ENCODE peak calls at places on chromosomes 3 and 15, in nine cellular contexts. One of them, this sample, is unnamed.

GRCh38 chr3:851098-851790 is 241.6 kb upstream of the CNTN6 start:
- DNase-seq in IMR-90: no peak
- DNase-seq in activated effector memory CD4-positive, alpha-beta T cell treated with anti-CD3 and anti-CD28 coated beads, Interleukin-2, amount 50 U/mL, for 16 hours: no peak
- DNase-seq in neural crest cell: no peak
- DNase-seq in stimulated activated CD4-positive, alpha-beta T cell treated with anti-CD3 and anti-CD28 coated beads, Interleukin-15, amount 100 ng/mL, for 1 hour: no peak
- DNase-seq in iPS-NIHi11: no peak
- DNase-seq in A172: no peak
- DNase-seq in GM13977: peak
- DNase-seq in substantia nigra: peak
- DNase-seq in this sample: no peak

GRCh38 chr3:58250093-58250707 is 12.6 kb downstream of the ABHD6 start:
- DNase-seq in iPS-NIHi11: no peak
- DNase-seq in stimulated activated CD4-positive, alpha-beta T cell treated with anti-CD3 and anti-CD28 coated beads, Interleukin-15, amount 100 ng/mL, for 1 hour: no peak
- DNase-seq in neural crest cell: no peak
- DNase-seq in A172: no peak
- DNase-seq in activated effector memory CD4-positive, alpha-beta T cell treated with anti-CD3 and anti-CD28 coated beads, Interleukin-2, amount 50 U/mL, for 16 hours: no peak
- DNase-seq in IMR-90: no peak
- DNase-seq in substantia nigra: no peak
- DNase-seq in GM13977: no peak
- DNase-seq in this sample: no peak

GRCh38 chr3:129259612-129260477 is 10.4 kb downstream of the COPG1 start:
- DNase-seq in GM13977: no peak
- DNase-seq in activated effector memory CD4-positive, alpha-beta T cell treated with anti-CD3 and anti-CD28 coated beads, Interleukin-2, amount 50 U/mL, for 16 hours: peak
- DNase-seq in A172: no peak
- DNase-seq in substantia nigra: no peak
- DNase-seq in iPS-NIHi11: no peak
- DNase-seq in stimulated activated CD4-positive, alpha-beta T cell treated with anti-CD3 and anti-CD28 coated beads, Interleukin-15, amount 100 ng/mL, for 1 hour: no peak
- DNase-seq in neural crest cell: no peak
- DNase-seq in IMR-90: no peak
- DNase-seq in this sample: no peak

GRCh38 chr15:56098230-56098899 is 105.0 kb upstream of the NEDD4 start:
- DNase-seq in A172: peak
- DNase-seq in IMR-90: peak
- DNase-seq in substantia nigra: no peak
- DNase-seq in iPS-NIHi11: no peak
- DNase-seq in neural crest cell: no peak
- DNase-seq in GM13977: no peak
- DNase-seq in stimulated activated CD4-positive, alpha-beta T cell treated with anti-CD3 and anti-CD28 coated beads, Interleukin-15, amount 100 ng/mL, for 1 hour: no peak
- DNase-seq in activated effector memory CD4-positive, alpha-beta T cell treated with anti-CD3 and anti-CD28 coated beads, Interleukin-2, amount 50 U/mL, for 16 hours: no peak
- DNase-seq in this sample: no peak

GRCh38 chr3:112360574-112360973 is 27.6 kb downstream of the CD200 start:
- DNase-seq in GM13977: no peak
- DNase-seq in neural crest cell: no peak
- DNase-seq in IMR-90: peak
- DNase-seq in substantia nigra: no peak
- DNase-seq in activated effector memory CD4-positive, alpha-beta T cell treated with anti-CD3 and anti-CD28 coated beads, Interleukin-2, amount 50 U/mL, for 16 hours: no peak
- DNase-seq in A172: no peak
- DNase-seq in stimulated activated CD4-positive, alpha-beta T cell treated with anti-CD3 and anti-CD28 coated beads, Interleukin-15, amount 100 ng/mL, for 1 hour: no peak
- DNase-seq in iPS-NIHi11: no peak
- DNase-seq in this sample: no peak

GRCh38 chr3:167151671-167152070 is 228.4 kb downstream of the ZBBX start:
- DNase-seq in iPS-NIHi11: no peak
- DNase-seq in A172: no peak
- DNase-seq in activated effector memory CD4-positive, alpha-beta T cell treated with anti-CD3 and anti-CD28 coated beads, Interleukin-2, amount 50 U/mL, for 16 hours: no peak
- DNase-seq in GM13977: no peak
- DNase-seq in substantia nigra: no peak
- DNase-seq in IMR-90: no peak
- DNase-seq in neural crest cell: no peak
- DNase-seq in stimulated activated CD4-positive, alpha-beta T cell treated with anti-CD3 and anti-CD28 coated beads, Interleukin-15, amount 100 ng/mL, for 1 hour: no peak
- DNase-seq in this sample: no peak

GRCh38 chr3:183662099-183662498 is 26.7 kb downstream of the KLHL24 start:
- DNase-seq in GM13977: no peak
- DNase-seq in substantia nigra: no peak
- DNase-seq in stimulated activated CD4-positive, alpha-beta T cell treated with anti-CD3 and anti-CD28 coated beads, Interleukin-15, amount 100 ng/mL, for 1 hour: no peak
- DNase-seq in IMR-90: no peak
- DNase-seq in neural crest cell: no peak
- DNase-seq in iPS-NIHi11: no peak
- DNase-seq in A172: no peak
- DNase-seq in activated effector memory CD4-positive, alpha-beta T cell treated with anti-CD3 and anti-CD28 coated beads, Interleukin-2, amount 50 U/mL, for 16 hours: no peak
- DNase-seq in this sample: no peak

GRCh38 chr3:174243194-174243593 is 615.9 kb upstream of the NAALADL2 start:
- DNase-seq in stimulated activated CD4-positive, alpha-beta T cell treated with anti-CD3 and anti-CD28 coated beads, Interleukin-15, amount 100 ng/mL, for 1 hour: no peak
- DNase-seq in activated effector memory CD4-positive, alpha-beta T cell treated with anti-CD3 and anti-CD28 coated beads, Interleukin-2, amount 50 U/mL, for 16 hours: no peak
- DNase-seq in A172: peak
- DNase-seq in iPS-NIHi11: no peak
- DNase-seq in neural crest cell: no peak
- DNase-seq in substantia nigra: no peak
- DNase-seq in GM13977: no peak
- DNase-seq in IMR-90: peak
- DNase-seq in this sample: no peak

GRCh38 chr15:39587910-39588530 is 7.1 kb downstream of the THBS1 start:
- DNase-seq in A172: no peak
- DNase-seq in IMR-90: peak
- DNase-seq in neural crest cell: no peak
- DNase-seq in iPS-NIHi11: no peak
- DNase-seq in substantia nigra: no peak
- DNase-seq in stimulated activated CD4-positive, alpha-beta T cell treated with anti-CD3 and anti-CD28 coated beads, Interleukin-15, amount 100 ng/mL, for 1 hour: no peak
- DNase-seq in GM13977: no peak
- DNase-seq in activated effector memory CD4-positive, alpha-beta T cell treated with anti-CD3 and anti-CD28 coated beads, Interleukin-2, amount 50 U/mL, for 16 hours: no peak
- DNase-seq in this sample: no peak

GRCh38 chr3:136919799-136920580 is 37.8 kb upstream of the IL20RB start:
- DNase-seq in A172: peak
- DNase-seq in GM13977: peak
- DNase-seq in activated effector memory CD4-positive, alpha-beta T cell treated with anti-CD3 and anti-CD28 coated beads, Interleukin-2, amount 50 U/mL, for 16 hours: no peak
- DNase-seq in neural crest cell: no peak
- DNase-seq in IMR-90: no peak
- DNase-seq in substantia nigra: no peak
- DNase-seq in stimulated activated CD4-positive, alpha-beta T cell treated with anti-CD3 and anti-CD28 coated beads, Interleukin-15, amount 100 ng/mL, for 1 hour: no peak
- DNase-seq in iPS-NIHi11: no peak
- DNase-seq in this sample: peak

GRCh38 chr3:194573680-194574437 is 59.4 kb downstream of the TMEM44 start:
- DNase-seq in IMR-90: peak
- DNase-seq in activated effector memory CD4-positive, alpha-beta T cell treated with anti-CD3 and anti-CD28 coated beads, Interleukin-2, amount 50 U/mL, for 16 hours: peak
- DNase-seq in neural crest cell: peak
- DNase-seq in substantia nigra: peak
- DNase-seq in A172: peak
- DNase-seq in iPS-NIHi11: peak
- DNase-seq in stimulated activated CD4-positive, alpha-beta T cell treated with anti-CD3 and anti-CD28 coated beads, Interleukin-15, amount 100 ng/mL, for 1 hour: no peak
- DNase-seq in GM13977: peak
- DNase-seq in this sample: no peak

GRCh38 chr3:49718419-49719213 is 868 bp downstream of the AMIGO3 start:
- DNase-seq in neural crest cell: no peak
- DNase-seq in stimulated activated CD4-positive, alpha-beta T cell treated with anti-CD3 and anti-CD28 coated beads, Interleukin-15, amount 100 ng/mL, for 1 hour: no peak
- DNase-seq in activated effector memory CD4-positive, alpha-beta T cell treated with anti-CD3 and anti-CD28 coated beads, Interleukin-2, amount 50 U/mL, for 16 hours: no peak
- DNase-seq in substantia nigra: no peak
- DNase-seq in A172: no peak
- DNase-seq in GM13977: no peak
- DNase-seq in IMR-90: no peak
- DNase-seq in iPS-NIHi11: no peak
- DNase-seq in this sample: no peak

GRCh38 chr3:123067689-123068226 is 933 bp downstream of the PDIA5 start:
- DNase-seq in GM13977: no peak
- DNase-seq in iPS-NIHi11: no peak
- DNase-seq in stimulated activated CD4-positive, alpha-beta T cell treated with anti-CD3 and anti-CD28 coated beads, Interleukin-15, amount 100 ng/mL, for 1 hour: no peak
- DNase-seq in neural crest cell: no peak
- DNase-seq in A172: no peak
- DNase-seq in substantia nigra: no peak
- DNase-seq in IMR-90: no peak
- DNase-seq in activated effector memory CD4-positive, alpha-beta T cell treated with anti-CD3 and anti-CD28 coated beads, Interleukin-2, amount 50 U/mL, for 16 hours: no peak
- DNase-seq in this sample: no peak

GRCh38 chr3:55127565-55127964 is 199.7 kb upstream of the LRTM1 start:
- DNase-seq in substantia nigra: no peak
- DNase-seq in IMR-90: no peak
- DNase-seq in GM13977: no peak
- DNase-seq in stimulated activated CD4-positive, alpha-beta T cell treated with anti-CD3 and anti-CD28 coated beads, Interleukin-15, amount 100 ng/mL, for 1 hour: no peak
- DNase-seq in activated effector memory CD4-positive, alpha-beta T cell treated with anti-CD3 and anti-CD28 coated beads, Interleukin-2, amount 50 U/mL, for 16 hours: no peak
- DNase-seq in A172: no peak
- DNase-seq in iPS-NIHi11: peak
- DNase-seq in neural crest cell: peak
- DNase-seq in this sample: no peak

GRCh38 chr15:90062023-90062728 is 40.1 kb downstream of the IDH2 start:
- DNase-seq in stimulated activated CD4-positive, alpha-beta T cell treated with anti-CD3 and anti-CD28 coated beads, Interleukin-15, amount 100 ng/mL, for 1 hour: peak
- DNase-seq in IMR-90: no peak
- DNase-seq in iPS-NIHi11: peak
- DNase-seq in A172: no peak
- DNase-seq in activated effector memory CD4-positive, alpha-beta T cell treated with anti-CD3 and anti-CD28 coated beads, Interleukin-2, amount 50 U/mL, for 16 hours: peak
- DNase-seq in GM13977: no peak
- DNase-seq in neural crest cell: peak
- DNase-seq in substantia nigra: peak
- DNase-seq in this sample: no peak

GRCh38 chr3:71987089-71987735 is 202.3 kb upstream of the PROK2 start:
- DNase-seq in stimulated activated CD4-positive, alpha-beta T cell treated with anti-CD3 and anti-CD28 coated beads, Interleukin-15, amount 100 ng/mL, for 1 hour: no peak
- DNase-seq in substantia nigra: no peak
- DNase-seq in GM13977: no peak
- DNase-seq in IMR-90: peak
- DNase-seq in iPS-NIHi11: peak
- DNase-seq in A172: peak
- DNase-seq in neural crest cell: no peak
- DNase-seq in activated effector memory CD4-positive, alpha-beta T cell treated with anti-CD3 and anti-CD28 coated beads, Interleukin-2, amount 50 U/mL, for 16 hours: no peak
- DNase-seq in this sample: no peak

GRCh38 chr3:195873971-195874370 is 34.4 kb downstream of the TNK2 start:
- DNase-seq in activated effector memory CD4-positive, alpha-beta T cell treated with anti-CD3 and anti-CD28 coated beads, Interleukin-2, amount 50 U/mL, for 16 hours: no peak
- DNase-seq in A172: peak
- DNase-seq in IMR-90: peak
- DNase-seq in stimulated activated CD4-positive, alpha-beta T cell treated with anti-CD3 and anti-CD28 coated beads, Interleukin-15, amount 100 ng/mL, for 1 hour: no peak
- DNase-seq in substantia nigra: no peak
- DNase-seq in GM13977: no peak
- DNase-seq in neural crest cell: no peak
- DNase-seq in iPS-NIHi11: no peak
- DNase-seq in this sample: no peak

GRCh38 chr15:61871926-61872522 is 188.2 kb downstream of the VPS13C start:
- DNase-seq in activated effector memory CD4-positive, alpha-beta T cell treated with anti-CD3 and anti-CD28 coated beads, Interleukin-2, amount 50 U/mL, for 16 hours: no peak
- DNase-seq in IMR-90: peak
- DNase-seq in A172: peak
- DNase-seq in substantia nigra: no peak
- DNase-seq in GM13977: peak
- DNase-seq in iPS-NIHi11: peak
- DNase-seq in stimulated activated CD4-positive, alpha-beta T cell treated with anti-CD3 and anti-CD28 coated beads, Interleukin-15, amount 100 ng/mL, for 1 hour: no peak
- DNase-seq in neural crest cell: no peak
- DNase-seq in this sample: no peak

GRCh38 chr15:83287541-83288027 is 3.1 kb upstream of the BNC1 start:
- DNase-seq in IMR-90: peak
- DNase-seq in iPS-NIHi11: no peak
- DNase-seq in neural crest cell: no peak
- DNase-seq in stimulated activated CD4-positive, alpha-beta T cell treated with anti-CD3 and anti-CD28 coated beads, Interleukin-15, amount 100 ng/mL, for 1 hour: no peak
- DNase-seq in A172: peak
- DNase-seq in substantia nigra: no peak
- DNase-seq in activated effector memory CD4-positive, alpha-beta T cell treated with anti-CD3 and anti-CD28 coated beads, Interleukin-2, amount 50 U/mL, for 16 hours: no peak
- DNase-seq in GM13977: no peak
- DNase-seq in this sample: no peak

GRCh38 chr3:176795897-176796296 is 401.4 kb downstream of the TBL1XR1 start:
- DNase-seq in A172: no peak
- DNase-seq in iPS-NIHi11: no peak
- DNase-seq in substantia nigra: no peak
- DNase-seq in stimulated activated CD4-positive, alpha-beta T cell treated with anti-CD3 and anti-CD28 coated beads, Interleukin-15, amount 100 ng/mL, for 1 hour: no peak
- DNase-seq in activated effector memory CD4-positive, alpha-beta T cell treated with anti-CD3 and anti-CD28 coated beads, Interleukin-2, amount 50 U/mL, for 16 hours: no peak
- DNase-seq in IMR-90: no peak
- DNase-seq in GM13977: no peak
- DNase-seq in neural crest cell: no peak
- DNase-seq in this sample: no peak

GRCh38 chr3:111864821-111865656 is 6.0 kb downstream of the PHLDB2 start:
- DNase-seq in GM13977: no peak
- DNase-seq in stimulated activated CD4-positive, alpha-beta T cell treated with anti-CD3 and anti-CD28 coated beads, Interleukin-15, amount 100 ng/mL, for 1 hour: no peak
- DNase-seq in IMR-90: peak
- DNase-seq in A172: peak
- DNase-seq in iPS-NIHi11: no peak
- DNase-seq in neural crest cell: no peak
- DNase-seq in substantia nigra: no peak
- DNase-seq in activated effector memory CD4-positive, alpha-beta T cell treated with anti-CD3 and anti-CD28 coated beads, Interleukin-2, amount 50 U/mL, for 16 hours: no peak
- DNase-seq in this sample: no peak

GRCh38 chr3:182165234-182165633 is 453.5 kb downstream of the SOX2 start:
- DNase-seq in substantia nigra: no peak
- DNase-seq in A172: no peak
- DNase-seq in IMR-90: no peak
- DNase-seq in iPS-NIHi11: no peak
- DNase-seq in activated effector memory CD4-positive, alpha-beta T cell treated with anti-CD3 and anti-CD28 coated beads, Interleukin-2, amount 50 U/mL, for 16 hours: no peak
- DNase-seq in neural crest cell: no peak
- DNase-seq in stimulated activated CD4-positive, alpha-beta T cell treated with anti-CD3 and anti-CD28 coated beads, Interleukin-15, amount 100 ng/mL, for 1 hour: no peak
- DNase-seq in GM13977: no peak
- DNase-seq in this sample: no peak

GRCh38 chr15:38075466-38075865 is 141.0 kb downstream of the TMCO5A start:
- DNase-seq in neural crest cell: no peak
- DNase-seq in A172: no peak
- DNase-seq in activated effector memory CD4-positive, alpha-beta T cell treated with anti-CD3 and anti-CD28 coated beads, Interleukin-2, amount 50 U/mL, for 16 hours: no peak
- DNase-seq in stimulated activated CD4-positive, alpha-beta T cell treated with anti-CD3 and anti-CD28 coated beads, Interleukin-15, amount 100 ng/mL, for 1 hour: no peak
- DNase-seq in substantia nigra: no peak
- DNase-seq in IMR-90: no peak
- DNase-seq in iPS-NIHi11: no peak
- DNase-seq in GM13977: no peak
- DNase-seq in this sample: no peak

GRCh38 chr3:11074441-11074840 is 79.9 kb upstream of the HRH1 start:
- DNase-seq in GM13977: no peak
- DNase-seq in stimulated activated CD4-positive, alpha-beta T cell treated with anti-CD3 and anti-CD28 coated beads, Interleukin-15, amount 100 ng/mL, for 1 hour: no peak
- DNase-seq in activated effector memory CD4-positive, alpha-beta T cell treated with anti-CD3 and anti-CD28 coated beads, Interleukin-2, amount 50 U/mL, for 16 hours: no peak
- DNase-seq in substantia nigra: no peak
- DNase-seq in A172: no peak
- DNase-seq in IMR-90: no peak
- DNase-seq in neural crest cell: no peak
- DNase-seq in iPS-NIHi11: no peak
- DNase-seq in this sample: no peak

GRCh38 chr3:134696155-134696554 is 45.3 kb upstream of the KY start:
- DNase-seq in neural crest cell: no peak
- DNase-seq in IMR-90: no peak
- DNase-seq in A172: no peak
- DNase-seq in iPS-NIHi11: no peak
- DNase-seq in stimulated activated CD4-positive, alpha-beta T cell treated with anti-CD3 and anti-CD28 coated beads, Interleukin-15, amount 100 ng/mL, for 1 hour: no peak
- DNase-seq in GM13977: no peak
- DNase-seq in activated effector memory CD4-positive, alpha-beta T cell treated with anti-CD3 and anti-CD28 coated beads, Interleukin-2, amount 50 U/mL, for 16 hours: no peak
- DNase-seq in substantia nigra: no peak
- DNase-seq in this sample: no peak

GRCh38 chr3:177473184-177473583 is 275.9 kb upstream of the TBL1XR1 start:
- DNase-seq in stimulated activated CD4-positive, alpha-beta T cell treated with anti-CD3 and anti-CD28 coated beads, Interleukin-15, amount 100 ng/mL, for 1 hour: no peak
- DNase-seq in activated effector memory CD4-positive, alpha-beta T cell treated with anti-CD3 and anti-CD28 coated beads, Interleukin-2, amount 50 U/mL, for 16 hours: no peak
- DNase-seq in IMR-90: peak
- DNase-seq in iPS-NIHi11: no peak
- DNase-seq in A172: no peak
- DNase-seq in GM13977: no peak
- DNase-seq in neural crest cell: no peak
- DNase-seq in substantia nigra: no peak
- DNase-seq in this sample: no peak

GRCh38 chr3:190504354-190505125 is 9.3 kb upstream of the IL1RAP start:
- DNase-seq in stimulated activated CD4-positive, alpha-beta T cell treated with anti-CD3 and anti-CD28 coated beads, Interleukin-15, amount 100 ng/mL, for 1 hour: no peak
- DNase-seq in neural crest cell: no peak
- DNase-seq in IMR-90: peak
- DNase-seq in activated effector memory CD4-positive, alpha-beta T cell treated with anti-CD3 and anti-CD28 coated beads, Interleukin-2, amount 50 U/mL, for 16 hours: no peak
- DNase-seq in iPS-NIHi11: peak
- DNase-seq in GM13977: no peak
- DNase-seq in substantia nigra: no peak
- DNase-seq in A172: no peak
- DNase-seq in this sample: no peak

GRCh38 chr3:60079076-60079475 is 1029.3 kb upstream of the CFAP20DC start:
- DNase-seq in activated effector memory CD4-positive, alpha-beta T cell treated with anti-CD3 and anti-CD28 coated beads, Interleukin-2, amount 50 U/mL, for 16 hours: peak
- DNase-seq in iPS-NIHi11: peak
- DNase-seq in stimulated activated CD4-positive, alpha-beta T cell treated with anti-CD3 and anti-CD28 coated beads, Interleukin-15, amount 100 ng/mL, for 1 hour: peak
- DNase-seq in neural crest cell: no peak
- DNase-seq in A172: no peak
- DNase-seq in substantia nigra: no peak
- DNase-seq in IMR-90: no peak
- DNase-seq in GM13977: peak
- DNase-seq in this sample: no peak

GRCh38 chr3:9254764-9255163 is 5.3 kb upstream of the SRGAP3 start:
- DNase-seq in stimulated activated CD4-positive, alpha-beta T cell treated with anti-CD3 and anti-CD28 coated beads, Interleukin-15, amount 100 ng/mL, for 1 hour: no peak
- DNase-seq in activated effector memory CD4-positive, alpha-beta T cell treated with anti-CD3 and anti-CD28 coated beads, Interleukin-2, amount 50 U/mL, for 16 hours: no peak
- DNase-seq in neural crest cell: no peak
- DNase-seq in IMR-90: no peak
- DNase-seq in GM13977: no peak
- DNase-seq in A172: no peak
- DNase-seq in substantia nigra: no peak
- DNase-seq in iPS-NIHi11: no peak
- DNase-seq in this sample: no peak

GRCh38 chr3:94101860-94102259 is 39.0 kb downstream of the NSUN3 start:
- DNase-seq in iPS-NIHi11: no peak
- DNase-seq in A172: peak
- DNase-seq in stimulated activated CD4-positive, alpha-beta T cell treated with anti-CD3 and anti-CD28 coated beads, Interleukin-15, amount 100 ng/mL, for 1 hour: no peak
- DNase-seq in activated effector memory CD4-positive, alpha-beta T cell treated with anti-CD3 and anti-CD28 coated beads, Interleukin-2, amount 50 U/mL, for 16 hours: no peak
- DNase-seq in IMR-90: peak
- DNase-seq in substantia nigra: no peak
- DNase-seq in neural crest cell: no peak
- DNase-seq in GM13977: no peak
- DNase-seq in this sample: no peak

GRCh38 chr3:17329932-17330331 is 412.5 kb downstream of the TBC1D5 start:
- DNase-seq in stimulated activated CD4-positive, alpha-beta T cell treated with anti-CD3 and anti-CD28 coated beads, Interleukin-15, amount 100 ng/mL, for 1 hour: no peak
- DNase-seq in activated effector memory CD4-positive, alpha-beta T cell treated with anti-CD3 and anti-CD28 coated beads, Interleukin-2, amount 50 U/mL, for 16 hours: no peak
- DNase-seq in neural crest cell: no peak
- DNase-seq in GM13977: no peak
- DNase-seq in substantia nigra: no peak
- DNase-seq in IMR-90: no peak
- DNase-seq in A172: no peak
- DNase-seq in iPS-NIHi11: no peak
- DNase-seq in this sample: no peak

This sample was measured in central memory CD8-positive, alpha-beta T cell.